ENCODE peak calls at places on chromosomes 11 and 22, in nine cellular contexts. K is A549, O is transverse colon, F is K562, V is ovary, P is HepG2, C is suprapubic skin, Z is stomach, W is GM12878. R is an unnamed sample.

GRCh38 chr22:27084130-27084529 is 426.7 kb downstream of the MIAT start:
- DNase-seq in K (no peak), O (no peak), F (no peak), V (no peak), P (no peak), C (no peak), Z (no peak), W (no peak), R (no peak)

GRCh38 chr11:29280452-29280851 is 736.4 kb downstream of the KCNA4 start:
- DNase-seq in K (peak; percentile 47), O (no peak), F (no peak), V (no peak), P (no peak), C (no peak), Z (no peak), W (no peak), R (no peak)

GRCh38 chr22:42902875-42903510 is 45.9 kb upstream of the ARFGAP3 start:
- DNase-seq in K (no peak), O (peak; percentile 38), F (no peak), V (peak; percentile 64), P (no peak), C (no peak), Z (no peak), W (no peak), R (no peak)

GRCh38 chr11:123085497-123085896 is 23.6 kb upstream of the HSPA8 start:
- DNase-seq in K (no peak), O (no peak), F (no peak), V (no peak), P (no peak), C (no peak), Z (no peak), W (no peak), R (no peak)

GRCh38 chr11:107457205-107457557 is 444 bp downstream of the CWF19L2 start:
- DNase-seq in K (no peak), O (no peak), F (no peak), V (no peak), P (no peak), C (no peak), Z (no peak), W (no peak), R (no peak)

GRCh38 chr11:47524200-47524874 is 28.6 kb downstream of the CELF1 start:
- DNase-seq in K (no peak), O (no peak), F (no peak), V (no peak), P (no peak), C (no peak), Z (peak; percentile 36), W (no peak), R (no peak)

GRCh38 chr11:24155792-24156191 is 341.1 kb upstream of the LUZP2 start:
- DNase-seq in K (no peak), O (no peak), F (no peak), V (no peak), P (peak; percentile 3), C (no peak), Z (no peak), W (no peak), R (no peak)

GRCh38 chr11:44065161-44065571 is 904 bp upstream of the ACCS start:
- DNase-seq in K (no peak), O (no peak), F (no peak), V (no peak), P (no peak), C (no peak), Z (no peak), W (no peak), R (no peak)

GRCh38 chr11:12260731-12261521 is 116.4 kb upstream of the PARVA start:
- DNase-seq in K (no peak), O (no peak), F (no peak), V (no peak), P (no peak), C (no peak), Z (no peak), W (no peak), R (no peak)

GRCh38 chr22:37410174-37411055 is 16.9 kb downstream of the ELFN2 start:
- DNase-seq in K (no peak), O (no peak), F (no peak), V (no peak), P (no peak), C (no peak), Z (no peak), W (no peak), R (no peak)

GRCh38 chr11:18191376-18191775 is 18.7 kb downstream of the MRGPRX4 start:
- DNase-seq in K (no peak), O (no peak), F (no peak), V (no peak), P (no peak), C (no peak), Z (no peak), W (no peak), R (no peak)

GRCh38 chr11:10323793-10324170 is 18.9 kb downstream of the ADM start:
- DNase-seq in K (no peak), O (no peak), F (no peak), V (no peak), P (no peak), C (no peak), Z (no peak), W (no peak), R (no peak)

GRCh38 chr22:16819249-16819648 is 6.0 kb downstream of the XKR3 start:
- DNase-seq in K (no peak), O (no peak), F (no peak), V (no peak), P (no peak), C (no peak), Z (no peak), W (no peak), R (no peak)

GRCh38 chr22:49242480-49242879 is 585.2 kb downstream of the BRD1 start:
- DNase-seq in K (no peak), O (no peak), F (no peak), V (no peak), P (no peak), C (no peak), Z (no peak), W (no peak), R (no peak)

GRCh38 chr11:133134561-133135173 is 397.6 kb downstream of the OPCML start:
- DNase-seq in K (peak; percentile 47), O (peak; percentile 50), F (peak; percentile 60), V (no peak), P (peak; percentile 39), C (no peak), Z (peak; percentile 76), W (peak; percentile 16), R (peak; percentile 33)

GRCh38 chr11:64296236-64296635 is 3.9 kb upstream of the CATSPERZ start:
- DNase-seq in K (no peak), O (no peak), F (no peak), V (no peak), P (no peak), C (no peak), Z (no peak), W (no peak), R (no peak)

GRCh38 chr11:64296830-64297721 is 3.1 kb upstream of the CATSPERZ start:
- DNase-seq in K (no peak), O (no peak), F (no peak), V (no peak), P (no peak), C (no peak), Z (no peak), W (no peak), R (no peak)

GRCh38 chr11:64292458-64293254 is 1.6 kb downstream of the KCNK4 start:
- DNase-seq in K (no peak), O (no peak), F (no peak), V (no peak), P (no peak), C (no peak), Z (no peak), W (no peak), R (no peak)

GRCh38 chr11:64295760-64296159 is 4.4 kb upstream of the CATSPERZ start:
- DNase-seq in K (no peak), O (no peak), F (no peak), V (no peak), P (no peak), C (no peak), Z (no peak), W (no peak), R (no peak)

DNA sequence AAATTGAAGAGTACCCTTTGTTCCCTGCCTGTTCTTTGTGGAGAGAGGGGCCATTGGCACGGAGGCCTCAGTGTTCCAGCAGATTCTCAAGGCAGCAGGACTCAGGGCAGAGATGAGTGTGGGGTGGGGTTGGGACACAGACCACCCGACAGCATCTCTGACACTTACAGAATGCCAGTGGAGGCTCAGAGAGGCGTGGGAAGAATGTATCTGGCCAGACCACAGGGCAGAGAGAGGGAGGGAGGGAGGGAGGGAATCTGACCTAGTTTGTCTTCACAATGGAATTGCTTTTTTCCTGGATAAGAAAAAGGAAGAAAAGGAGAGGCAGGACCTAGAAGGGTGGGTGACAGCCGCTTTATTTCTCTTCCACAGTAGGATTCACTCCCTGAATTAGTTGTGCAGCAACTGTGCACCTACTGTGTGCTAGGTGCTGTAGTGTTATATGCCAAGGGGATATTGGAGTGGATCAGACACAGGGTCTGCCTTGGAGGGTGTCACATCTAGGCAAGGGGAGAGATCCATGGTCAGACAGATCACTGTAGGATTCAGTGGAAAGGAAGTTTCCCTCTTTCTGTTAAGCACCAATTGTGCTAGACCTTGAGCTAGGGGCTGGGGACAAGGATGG is 3.7 kb downstream of the KCNK4 start:
- DNase-seq in K (no peak), O (no peak), F (no peak), V (no peak), P (no peak), C (no peak), Z (no peak), W (no peak), R (no peak)
- TF ChIP-seq EP300 in K (no peak), O (no peak), F (no peak), V (no peak), P (no peak), C (no peak), Z (no peak), W (no peak), R (no peak)

GRCh38 chr22:31347251-31348008 is 1.3 kb upstream of the PATZ1 start:
- DNase-seq in K (peak; percentile 71), O (peak; percentile 72), F (no peak), V (peak; percentile 77), P (peak; percentile 64), C (peak; percentile 87), Z (peak; percentile 67), W (no peak), R (peak; percentile 55)
- TF ChIP-seq POLR2A in K (no peak), O (peak; percentile 41), F (no peak), V (no peak), P (no peak), C (no peak), Z (no peak), W (peak; percentile 14), R (peak; percentile 24)

GRCh38 chr11:59221438-59221837 is 8.7 kb upstream of the MPEG1 start:
- DNase-seq in K (peak; percentile 4), O (no peak), F (no peak), V (no peak), P (no peak), C (no peak), Z (no peak), W (no peak), R (no peak)
- TF ChIP-seq EP300 in K (no peak), O (no peak), F (no peak), V (no peak), P (no peak), C (no peak), Z (no peak), W (no peak), R (no peak)

DNA sequence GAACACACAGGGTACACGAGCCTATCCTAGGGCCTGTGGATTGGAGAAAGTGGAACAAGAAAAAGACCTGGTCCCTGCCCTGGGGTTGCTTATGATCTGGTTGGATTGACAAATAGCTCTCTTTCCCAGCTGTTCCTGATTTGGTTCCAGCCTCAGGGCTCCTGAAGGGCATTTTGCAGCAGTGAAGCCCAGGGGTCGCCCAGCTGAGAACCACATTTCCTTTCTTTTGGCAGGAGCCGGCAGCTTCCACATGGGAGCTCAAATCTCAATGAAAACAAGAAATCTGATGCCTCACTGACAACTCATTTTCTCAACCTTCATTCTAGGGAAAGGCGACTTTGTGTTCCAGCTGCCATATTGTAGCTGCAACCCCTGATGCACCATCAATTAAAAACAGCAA is 140.6 kb upstream of the CADM1 start:
- DNase-seq in K (no peak), O (no peak), F (no peak), V (no peak), P (no peak), C (no peak), Z (no peak), W (no peak), R (no peak)
- TF ChIP-seq POLR2A in K (no peak), O (no peak), F (no peak), V (no peak), P (no peak), C (no peak), Z (no peak), W (no peak), R (no peak)

R was measured in tibial nerve.